ENCODE peak calls at places on chromosomes 1 and 21, in ten cellular contexts. One of them, this sample, is unnamed.

GRCh38 chr1:85692730-85693314 is 15.4 kb downstream of the ZNHIT6 start:
- DNase-seq in activated T-cell treated with anti-CD3 and anti-CD28 coated beads, Interleukin-2, amount 50 U/mL, for 72 hours: no peak
- DNase-seq in kidney tubule cell: peak; percentile 59
- DNase-seq in T47D: peak; percentile 53
- DNase-seq in activated T-helper 1 cell treated with Interleukin-2 at 50 U/mL for 16 hours: no peak
- DNase-seq in T-helper 1 cell: no peak
- DNase-seq in foreskin melanocyte: no peak
- DNase-seq in heart right ventricle: no peak
- DNase-seq in cardiac muscle cell: peak; percentile 3
- DNase-seq in IMR-90: peak; percentile 78
- DNase-seq in this sample: no peak

GRCh38 chr1:119554188-119554587 is 47.2 kb downstream of the HSD3B1 start:
- DNase-seq in T-helper 1 cell: no peak
- DNase-seq in kidney tubule cell: peak; percentile 33
- DNase-seq in activated T-cell treated with anti-CD3 and anti-CD28 coated beads, Interleukin-2, amount 50 U/mL, for 72 hours: no peak
- DNase-seq in heart right ventricle: peak; percentile 15
- DNase-seq in cardiac muscle cell: peak; percentile 31
- DNase-seq in foreskin melanocyte: peak; percentile 76
- DNase-seq in IMR-90: peak; percentile 82
- DNase-seq in T47D: no peak
- DNase-seq in activated T-helper 1 cell treated with Interleukin-2 at 50 U/mL for 16 hours: no peak
- DNase-seq in this sample: no peak

GRCh38 chr1:198211696-198212095 is 54.9 kb downstream of the NEK7 start:
- DNase-seq in cardiac muscle cell: no peak
- DNase-seq in T-helper 1 cell: no peak
- DNase-seq in heart right ventricle: no peak
- DNase-seq in activated T-cell treated with anti-CD3 and anti-CD28 coated beads, Interleukin-2, amount 50 U/mL, for 72 hours: no peak
- DNase-seq in activated T-helper 1 cell treated with Interleukin-2 at 50 U/mL for 16 hours: no peak
- DNase-seq in IMR-90: no peak
- DNase-seq in kidney tubule cell: no peak
- DNase-seq in foreskin melanocyte: no peak
- DNase-seq in T47D: no peak
- DNase-seq in this sample: no peak

GRCh38 chr1:25675729-25676476 is 59.3 kb downstream of the MAN1C1 start:
- DNase-seq in IMR-90: no peak
- DNase-seq in foreskin melanocyte: no peak
- DNase-seq in T47D: no peak
- DNase-seq in T-helper 1 cell: peak; percentile 54
- DNase-seq in cardiac muscle cell: no peak
- DNase-seq in kidney tubule cell: no peak
- DNase-seq in activated T-cell treated with anti-CD3 and anti-CD28 coated beads, Interleukin-2, amount 50 U/mL, for 72 hours: peak; percentile 91
- DNase-seq in activated T-helper 1 cell treated with Interleukin-2 at 50 U/mL for 16 hours: peak; percentile 55
- DNase-seq in heart right ventricle: no peak
- DNase-seq in this sample: peak; percentile 58

GRCh38 chr1:197526736-197527371 is 248.4 kb downstream of the DENND1B start:
- DNase-seq in T47D: peak; percentile 48
- DNase-seq in heart right ventricle: no peak
- DNase-seq in T-helper 1 cell: no peak
- DNase-seq in IMR-90: peak; percentile 44
- DNase-seq in activated T-helper 1 cell treated with Interleukin-2 at 50 U/mL for 16 hours: no peak
- DNase-seq in cardiac muscle cell: peak; percentile 68
- DNase-seq in kidney tubule cell: peak; percentile 47
- DNase-seq in activated T-cell treated with anti-CD3 and anti-CD28 coated beads, Interleukin-2, amount 50 U/mL, for 72 hours: no peak
- DNase-seq in foreskin melanocyte: peak; percentile 11
- DNase-seq in this sample: no peak

GRCh38 chr1:25148673-25149300 is 83.5 kb downstream of the SYF2 start:
- DNase-seq in heart right ventricle: no peak
- DNase-seq in activated T-cell treated with anti-CD3 and anti-CD28 coated beads, Interleukin-2, amount 50 U/mL, for 72 hours: peak; percentile 27
- DNase-seq in T47D: no peak
- DNase-seq in cardiac muscle cell: no peak
- DNase-seq in T-helper 1 cell: no peak
- DNase-seq in activated T-helper 1 cell treated with Interleukin-2 at 50 U/mL for 16 hours: no peak
- DNase-seq in foreskin melanocyte: peak; percentile 43
- DNase-seq in IMR-90: no peak
- DNase-seq in kidney tubule cell: peak; percentile 14
- DNase-seq in this sample: no peak

GRCh38 chr1:66182551-66183178 is 351.3 kb upstream of the SGIP1 start:
- DNase-seq in cardiac muscle cell: no peak
- DNase-seq in activated T-helper 1 cell treated with Interleukin-2 at 50 U/mL for 16 hours: no peak
- DNase-seq in foreskin melanocyte: no peak
- DNase-seq in T-helper 1 cell: no peak
- DNase-seq in IMR-90: peak; percentile 81
- DNase-seq in heart right ventricle: no peak
- DNase-seq in activated T-cell treated with anti-CD3 and anti-CD28 coated beads, Interleukin-2, amount 50 U/mL, for 72 hours: peak; percentile 65
- DNase-seq in kidney tubule cell: no peak
- DNase-seq in T47D: no peak
- DNase-seq in this sample: peak; percentile 11

GRCh38 chr1:75579046-75579445 is 31.9 kb downstream of the SLC44A5 start:
- DNase-seq in heart right ventricle: no peak
- DNase-seq in IMR-90: no peak
- DNase-seq in foreskin melanocyte: no peak
- DNase-seq in activated T-cell treated with anti-CD3 and anti-CD28 coated beads, Interleukin-2, amount 50 U/mL, for 72 hours: no peak
- DNase-seq in T47D: no peak
- DNase-seq in cardiac muscle cell: no peak
- DNase-seq in kidney tubule cell: peak; percentile 14
- DNase-seq in activated T-helper 1 cell treated with Interleukin-2 at 50 U/mL for 16 hours: no peak
- DNase-seq in T-helper 1 cell: no peak
- DNase-seq in this sample: no peak

GRCh38 chr1:39453603-39454002 is 37.8 kb upstream of the BMP8A start:
- DNase-seq in T47D: no peak
- DNase-seq in foreskin melanocyte: no peak
- DNase-seq in cardiac muscle cell: no peak
- DNase-seq in kidney tubule cell: no peak
- DNase-seq in activated T-helper 1 cell treated with Interleukin-2 at 50 U/mL for 16 hours: no peak
- DNase-seq in heart right ventricle: no peak
- DNase-seq in T-helper 1 cell: no peak
- DNase-seq in activated T-cell treated with anti-CD3 and anti-CD28 coated beads, Interleukin-2, amount 50 U/mL, for 72 hours: no peak
- DNase-seq in IMR-90: peak; percentile 80
- DNase-seq in this sample: no peak

GRCh38 chr1:244052011-244052727 is 1.1 kb downstream of the ZBTB18 start:
- DNase-seq in T-helper 1 cell: no peak
- DNase-seq in kidney tubule cell: no peak
- DNase-seq in cardiac muscle cell: no peak
- DNase-seq in heart right ventricle: no peak
- DNase-seq in foreskin melanocyte: no peak
- DNase-seq in activated T-helper 1 cell treated with Interleukin-2 at 50 U/mL for 16 hours: no peak
- DNase-seq in activated T-cell treated with anti-CD3 and anti-CD28 coated beads, Interleukin-2, amount 50 U/mL, for 72 hours: no peak
- DNase-seq in IMR-90: peak; percentile 19
- DNase-seq in T47D: no peak
- DNase-seq in this sample: no peak

GRCh38 chr1:248681651-248682050 is 20.9 kb downstream of the OR14I1 start:
- DNase-seq in cardiac muscle cell: no peak
- DNase-seq in heart right ventricle: no peak
- DNase-seq in T47D: no peak
- DNase-seq in foreskin melanocyte: no peak
- DNase-seq in kidney tubule cell: no peak
- DNase-seq in activated T-helper 1 cell treated with Interleukin-2 at 50 U/mL for 16 hours: no peak
- DNase-seq in T-helper 1 cell: no peak
- DNase-seq in activated T-cell treated with anti-CD3 and anti-CD28 coated beads, Interleukin-2, amount 50 U/mL, for 72 hours: no peak
- DNase-seq in IMR-90: no peak
- DNase-seq in this sample: no peak

GRCh38 chr21:17105972-17106371 is 406.9 kb upstream of the CXADR start:
- DNase-seq in IMR-90: no peak
- DNase-seq in T47D: peak; percentile 89
- DNase-seq in foreskin melanocyte: no peak
- DNase-seq in kidney tubule cell: no peak
- DNase-seq in activated T-cell treated with anti-CD3 and anti-CD28 coated beads, Interleukin-2, amount 50 U/mL, for 72 hours: no peak
- DNase-seq in heart right ventricle: no peak
- DNase-seq in T-helper 1 cell: no peak
- DNase-seq in activated T-helper 1 cell treated with Interleukin-2 at 50 U/mL for 16 hours: no peak
- DNase-seq in cardiac muscle cell: no peak
- DNase-seq in this sample: no peak

GRCh38 chr1:20376880-20377494 is 86.3 kb downstream of the VWA5B1 start:
- DNase-seq in IMR-90: peak; percentile 35
- DNase-seq in heart right ventricle: peak; percentile 16
- DNase-seq in cardiac muscle cell: peak; percentile 42
- DNase-seq in activated T-helper 1 cell treated with Interleukin-2 at 50 U/mL for 16 hours: peak; percentile 21
- DNase-seq in foreskin melanocyte: no peak
- DNase-seq in kidney tubule cell: peak; percentile 50
- DNase-seq in activated T-cell treated with anti-CD3 and anti-CD28 coated beads, Interleukin-2, amount 50 U/mL, for 72 hours: peak; percentile 76
- DNase-seq in T-helper 1 cell: peak; percentile 29
- DNase-seq in T47D: peak; percentile 28
- DNase-seq in this sample: no peak

GRCh38 chr1:42529724-42530161 is 66.7 kb downstream of the CCDC30 start:
- DNase-seq in activated T-cell treated with anti-CD3 and anti-CD28 coated beads, Interleukin-2, amount 50 U/mL, for 72 hours: peak; percentile 6
- DNase-seq in heart right ventricle: no peak
- DNase-seq in T-helper 1 cell: no peak
- DNase-seq in IMR-90: peak; percentile 72
- DNase-seq in foreskin melanocyte: no peak
- DNase-seq in kidney tubule cell: peak; percentile 98
- DNase-seq in T47D: no peak
- DNase-seq in activated T-helper 1 cell treated with Interleukin-2 at 50 U/mL for 16 hours: no peak
- DNase-seq in cardiac muscle cell: no peak
- DNase-seq in this sample: no peak

GRCh38 chr1:79042117-79042516 is 35.6 kb upstream of the ADGRL4 start:
- DNase-seq in T47D: no peak
- DNase-seq in activated T-cell treated with anti-CD3 and anti-CD28 coated beads, Interleukin-2, amount 50 U/mL, for 72 hours: no peak
- DNase-seq in cardiac muscle cell: no peak
- DNase-seq in kidney tubule cell: peak; percentile 30
- DNase-seq in activated T-helper 1 cell treated with Interleukin-2 at 50 U/mL for 16 hours: no peak
- DNase-seq in heart right ventricle: no peak
- DNase-seq in IMR-90: peak; percentile 80
- DNase-seq in foreskin melanocyte: no peak
- DNase-seq in T-helper 1 cell: no peak
- DNase-seq in this sample: no peak

GRCh38 chr1:89198500-89199072 is at the start of gene GBP4:
- DNase-seq in IMR-90: peak; percentile 3
- DNase-seq in heart right ventricle: peak; percentile 53
- DNase-seq in T-helper 1 cell: peak; percentile 25
- DNase-seq in activated T-cell treated with anti-CD3 and anti-CD28 coated beads, Interleukin-2, amount 50 U/mL, for 72 hours: peak; percentile 57
- DNase-seq in cardiac muscle cell: peak; percentile 14
- DNase-seq in T47D: peak; percentile 49
- DNase-seq in activated T-helper 1 cell treated with Interleukin-2 at 50 U/mL for 16 hours: peak; percentile 39
- DNase-seq in foreskin melanocyte: no peak
- DNase-seq in kidney tubule cell: peak; percentile 56
- DNase-seq in this sample: no peak

GRCh38 chr1:212713465-212714136 is 14.0 kb upstream of the BATF3 start:
- DNase-seq in foreskin melanocyte: no peak
- DNase-seq in heart right ventricle: no peak
- DNase-seq in kidney tubule cell: no peak
- DNase-seq in T47D: no peak
- DNase-seq in T-helper 1 cell: no peak
- DNase-seq in IMR-90: no peak
- DNase-seq in cardiac muscle cell: no peak
- DNase-seq in activated T-cell treated with anti-CD3 and anti-CD28 coated beads, Interleukin-2, amount 50 U/mL, for 72 hours: no peak
- DNase-seq in activated T-helper 1 cell treated with Interleukin-2 at 50 U/mL for 16 hours: no peak
- DNase-seq in this sample: no peak

GRCh38 chr1:71086331-71086730 is 5.5 kb upstream of the ZRANB2 start:
- DNase-seq in activated T-cell treated with anti-CD3 and anti-CD28 coated beads, Interleukin-2, amount 50 U/mL, for 72 hours: no peak
- DNase-seq in activated T-helper 1 cell treated with Interleukin-2 at 50 U/mL for 16 hours: no peak
- DNase-seq in cardiac muscle cell: no peak
- DNase-seq in T47D: no peak
- DNase-seq in kidney tubule cell: peak; percentile 90
- DNase-seq in heart right ventricle: no peak
- DNase-seq in T-helper 1 cell: no peak
- DNase-seq in foreskin melanocyte: no peak
- DNase-seq in IMR-90: peak; percentile 85
- DNase-seq in this sample: no peak

GRCh38 chr1:17265162-17265561 is 16.3 kb downstream of the PADI3 start:
- DNase-seq in T-helper 1 cell: no peak
- DNase-seq in heart right ventricle: no peak
- DNase-seq in foreskin melanocyte: no peak
- DNase-seq in T47D: no peak
- DNase-seq in activated T-cell treated with anti-CD3 and anti-CD28 coated beads, Interleukin-2, amount 50 U/mL, for 72 hours: no peak
- DNase-seq in cardiac muscle cell: no peak
- DNase-seq in IMR-90: peak; percentile 18
- DNase-seq in kidney tubule cell: peak; percentile 18
- DNase-seq in activated T-helper 1 cell treated with Interleukin-2 at 50 U/mL for 16 hours: no peak
- DNase-seq in this sample: no peak

GRCh38 chr1:101506541-101507164 is 269.8 kb downstream of the S1PR1 start:
- DNase-seq in T-helper 1 cell: no peak
- DNase-seq in T47D: peak; percentile 46
- DNase-seq in heart right ventricle: peak; percentile 19
- DNase-seq in IMR-90: peak; percentile 31
- DNase-seq in activated T-helper 1 cell treated with Interleukin-2 at 50 U/mL for 16 hours: no peak
- DNase-seq in foreskin melanocyte: peak; percentile 66
- DNase-seq in activated T-cell treated with anti-CD3 and anti-CD28 coated beads, Interleukin-2, amount 50 U/mL, for 72 hours: peak; percentile 51
- DNase-seq in cardiac muscle cell: peak; percentile 56
- DNase-seq in kidney tubule cell: peak; percentile 40
- DNase-seq in this sample: no peak

GRCh38 chr1:235326719-235327558 is 1.0 kb downstream of the ARID4B start:
- DNase-seq in heart right ventricle: peak; percentile 33
- DNase-seq in activated T-cell treated with anti-CD3 and anti-CD28 coated beads, Interleukin-2, amount 50 U/mL, for 72 hours: peak; percentile 76
- DNase-seq in T47D: peak; percentile 22
- DNase-seq in kidney tubule cell: peak; percentile 44
- DNase-seq in T-helper 1 cell: peak; percentile 62
- DNase-seq in foreskin melanocyte: no peak
- DNase-seq in IMR-90: no peak
- DNase-seq in cardiac muscle cell: peak; percentile 72
- DNase-seq in activated T-helper 1 cell treated with Interleukin-2 at 50 U/mL for 16 hours: peak; percentile 35
- DNase-seq in this sample: peak; percentile 59

GRCh38 chr1:209106237-209106741 is 477.2 kb upstream of the CAMK1G start:
- DNase-seq in kidney tubule cell: peak; percentile 28
- DNase-seq in T47D: peak; percentile 15
- DNase-seq in heart right ventricle: no peak
- DNase-seq in foreskin melanocyte: no peak
- DNase-seq in activated T-cell treated with anti-CD3 and anti-CD28 coated beads, Interleukin-2, amount 50 U/mL, for 72 hours: no peak
- DNase-seq in IMR-90: peak; percentile 4
- DNase-seq in T-helper 1 cell: no peak
- DNase-seq in cardiac muscle cell: no peak
- DNase-seq in activated T-helper 1 cell treated with Interleukin-2 at 50 U/mL for 16 hours: no peak
- DNase-seq in this sample: no peak

GRCh38 chr1:247338723-247339270 is 7.1 kb upstream of the ZNF496 start:
- DNase-seq in activated T-cell treated with anti-CD3 and anti-CD28 coated beads, Interleukin-2, amount 50 U/mL, for 72 hours: no peak
- DNase-seq in T-helper 1 cell: no peak
- DNase-seq in IMR-90: peak; percentile 35
- DNase-seq in kidney tubule cell: peak; percentile 45
- DNase-seq in activated T-helper 1 cell treated with Interleukin-2 at 50 U/mL for 16 hours: no peak
- DNase-seq in T47D: no peak
- DNase-seq in cardiac muscle cell: no peak
- DNase-seq in heart right ventricle: no peak
- DNase-seq in foreskin melanocyte: no peak
- DNase-seq in this sample: no peak

GRCh38 chr1:227225715-227226346 is 92.5 kb downstream of the CDC42BPA start:
- DNase-seq in heart right ventricle: no peak
- DNase-seq in IMR-90: peak; percentile 83
- DNase-seq in foreskin melanocyte: no peak
- DNase-seq in activated T-cell treated with anti-CD3 and anti-CD28 coated beads, Interleukin-2, amount 50 U/mL, for 72 hours: no peak
- DNase-seq in activated T-helper 1 cell treated with Interleukin-2 at 50 U/mL for 16 hours: no peak
- DNase-seq in T47D: no peak
- DNase-seq in kidney tubule cell: peak; percentile 89
- DNase-seq in cardiac muscle cell: no peak
- DNase-seq in T-helper 1 cell: no peak
- DNase-seq in this sample: no peak

GRCh38 chr1:191839891-191840290 is 318.4 kb upstream of the RGS18 start:
- DNase-seq in kidney tubule cell: peak; percentile 13
- DNase-seq in foreskin melanocyte: no peak
- DNase-seq in T-helper 1 cell: no peak
- DNase-seq in activated T-helper 1 cell treated with Interleukin-2 at 50 U/mL for 16 hours: no peak
- DNase-seq in IMR-90: peak; percentile 77
- DNase-seq in T47D: peak; percentile 6
- DNase-seq in cardiac muscle cell: no peak
- DNase-seq in activated T-cell treated with anti-CD3 and anti-CD28 coated beads, Interleukin-2, amount 50 U/mL, for 72 hours: no peak
- DNase-seq in heart right ventricle: no peak
- DNase-seq in this sample: no peak

GRCh38 chr21:29501451-29501850 is 202.7 kb downstream of the BACH1 start:
- DNase-seq in T-helper 1 cell: no peak
- DNase-seq in cardiac muscle cell: no peak
- DNase-seq in activated T-cell treated with anti-CD3 and anti-CD28 coated beads, Interleukin-2, amount 50 U/mL, for 72 hours: no peak
- DNase-seq in activated T-helper 1 cell treated with Interleukin-2 at 50 U/mL for 16 hours: no peak
- DNase-seq in foreskin melanocyte: no peak
- DNase-seq in T47D: no peak
- DNase-seq in heart right ventricle: no peak
- DNase-seq in IMR-90: peak; percentile 88
- DNase-seq in kidney tubule cell: no peak
- DNase-seq in this sample: no peak

GRCh38 chr1:225921734-225922709 is 2.0 kb downstream of the PYCR2 start:
- DNase-seq in IMR-90: no peak
- DNase-seq in T-helper 1 cell: no peak
- DNase-seq in heart right ventricle: no peak
- DNase-seq in kidney tubule cell: peak; percentile 65
- DNase-seq in activated T-cell treated with anti-CD3 and anti-CD28 coated beads, Interleukin-2, amount 50 U/mL, for 72 hours: no peak
- DNase-seq in activated T-helper 1 cell treated with Interleukin-2 at 50 U/mL for 16 hours: no peak
- DNase-seq in cardiac muscle cell: no peak
- DNase-seq in foreskin melanocyte: peak; percentile 9
- DNase-seq in T47D: peak; percentile 36
- DNase-seq in this sample: no peak

GRCh38 chr1:46749403-46749802 is 30.5 kb upstream of the EFCAB14 start:
- DNase-seq in kidney tubule cell: peak; percentile 30
- DNase-seq in heart right ventricle: no peak
- DNase-seq in T-helper 1 cell: no peak
- DNase-seq in activated T-helper 1 cell treated with Interleukin-2 at 50 U/mL for 16 hours: no peak
- DNase-seq in activated T-cell treated with anti-CD3 and anti-CD28 coated beads, Interleukin-2, amount 50 U/mL, for 72 hours: no peak
- DNase-seq in foreskin melanocyte: no peak
- DNase-seq in cardiac muscle cell: no peak
- DNase-seq in T47D: no peak
- DNase-seq in IMR-90: no peak
- DNase-seq in this sample: no peak